ENCODE peak calls at places on chromosomes 5 and 9, in six cellular contexts. F, V, O, Q, T and B are unnamed samples.

GRCh38 chr5:83177803-83178202 is 100.5 kb downstream of the XRCC4 start:
- DNase-seq in Q (peak), F (no peak), O (no peak), V (no peak), T (no peak), B (no peak)

GRCh38 chr5:112125910-112126309 is 293.2 kb downstream of the EPB41L4A start:
- DNase-seq in V (no peak), T (no peak), Q (no peak), F (peak), O (no peak), B (no peak)

GRCh38 chr9:76655121-76655531 is 109.1 kb upstream of the PCA3 start:
- DNase-seq in Q (no peak), V (no peak), T (no peak), O (no peak), F (no peak), B (peak)

GRCh38 chr5:112226215-112226614 is 192.9 kb downstream of the EPB41L4A start:
- DNase-seq in O (no peak), T (no peak), F (no peak), V (no peak), Q (no peak), B (no peak)

GRCh38 chr5:74040811-74041491 is 415.0 kb downstream of the ARHGEF28 start:
- DNase-seq in Q (no peak), O (no peak), V (no peak), F (no peak), T (no peak), B (no peak)

GRCh38 chr9:76271755-76272154 is 122.5 kb downstream of the RFK start:
- DNase-seq in T (no peak), O (no peak), V (no peak), Q (no peak), F (peak), B (no peak)

GRCh38 chr5:93378073-93378472 is 202.9 kb downstream of the NR2F1-AS1 start:
- DNase-seq in F (peak), Q (no peak), T (no peak), O (no peak), V (no peak), B (peak)

GRCh38 chr9:38761334-38761733 is 41.4 kb upstream of the FAM240B start:
- DNase-seq in V (peak), T (no peak), O (no peak), Q (peak), F (no peak), B (no peak)

GRCh38 chr5:133613184-133613583 is 843 bp upstream of the FSTL4 start:
- DNase-seq in F (no peak), V (no peak), Q (no peak), O (no peak), T (no peak), B (no peak)

GRCh38 chr9:99557816-99558215 is 263.9 kb upstream of the NR4A3 start:
- DNase-seq in V (no peak), Q (no peak), T (no peak), O (no peak), F (no peak), B (no peak)

GRCh38 chr9:34204011-34204635 is 25.3 kb downstream of the UBAP1 start:
- DNase-seq in V (no peak), Q (no peak), T (no peak), F (no peak), O (no peak), B (no peak)

GRCh38 chr9:4904322-4905134 is 80.5 kb upstream of the JAK2 start:
- DNase-seq in Q (no peak), T (no peak), F (peak), O (no peak), V (no peak), B (no peak)

GRCh38 chr9:36576866-36577265 is 4.2 kb downstream of the MELK start:
- DNase-seq in Q (no peak), V (no peak), F (peak), T (no peak), O (no peak), B (no peak)

GRCh38 chr5:139619861-139620260 is 28.3 kb upstream of the CXXC5 start:
- DNase-seq in T (no peak), O (no peak), F (no peak), V (no peak), Q (no peak), B (no peak)

GRCh38 chr9:77177894-77178794 is 810 bp downstream of the VPS13A start:
- DNase-seq in F (peak), O (peak), T (peak), V (peak), Q (peak), B (peak)

GRCh38 chr5:40160435-40160834 is 519.3 kb upstream of the PTGER4 start:
- DNase-seq in T (no peak), F (peak), Q (no peak), V (no peak), O (no peak), B (no peak)

GRCh38 chr5:27140831-27141230 is 102.4 kb upstream of the CDH9 start:
- DNase-seq in F (no peak), O (no peak), Q (no peak), T (no peak), V (no peak), B (peak)

GRCh38 chr5:52841114-52841513 is 53.4 kb downstream of the ITGA1 start:
- DNase-seq in O (no peak), F (no peak), V (no peak), T (no peak), Q (no peak), B (no peak)

GRCh38 chr5:179759961-179760541 is 27.4 kb downstream of the MAML1 start:
- DNase-seq in O (no peak), T (no peak), Q (no peak), F (no peak), V (no peak), B (peak)

GRCh38 chr9:6960777-6961176 is 203.0 kb downstream of the KDM4C start:
- DNase-seq in Q (no peak), T (no peak), V (no peak), F (no peak), O (no peak), B (no peak)

GRCh38 chr9:76603448-76603895 is 144.5 kb downstream of the GCNT1 start:
- DNase-seq in T (no peak), V (no peak), Q (no peak), F (peak), O (no peak), B (peak)

GRCh38 chr5:93251347-93251746 is 329.7 kb downstream of the NR2F1-AS1 start:
- DNase-seq in V (no peak), Q (no peak), T (no peak), F (no peak), O (no peak), B (no peak)

GRCh38 chr9:89773170-89773569 is 168.4 kb downstream of the GADD45G start:
- DNase-seq in O (no peak), F (no peak), Q (no peak), T (no peak), V (no peak), B (no peak)

GRCh38 chr5:93915142-93915553 is 173.7 kb upstream of the POU5F2 start:
- DNase-seq in Q (peak), T (no peak), O (no peak), F (peak), V (no peak), B (peak)

GRCh38 chr5:76689321-76690026 is 26.5 kb upstream of the F2R start:
- DNase-seq in F (peak), Q (no peak), V (no peak), T (no peak), O (no peak), B (peak)

GRCh38 chr5:3596261-3596825 is 711 bp downstream of the IRX1 start:
- DNase-seq in F (no peak), Q (peak), O (no peak), T (peak), V (peak), B (no peak)

GRCh38 chr5:5544094-5544663 is 121.7 kb downstream of the ICE1 start:
- DNase-seq in Q (no peak), T (no peak), F (no peak), V (no peak), O (no peak), B (no peak)

GRCh38 chr5:89421035-89421434 is 538.1 kb upstream of the MEF2C start:
- DNase-seq in Q (peak), F (no peak), O (no peak), V (no peak), T (no peak), B (peak)

GRCh38 chr9:109122726-109123621 is 3.2 kb upstream of the TMEM245 start:
- DNase-seq in Q (no peak), V (no peak), T (no peak), O (no peak), F (no peak), B (no peak)
- H2BK15ac ChIP-seq in Q (no peak), V (no peak), T (peak), O (no peak), F (no peak), B (no peak)

DNA sequence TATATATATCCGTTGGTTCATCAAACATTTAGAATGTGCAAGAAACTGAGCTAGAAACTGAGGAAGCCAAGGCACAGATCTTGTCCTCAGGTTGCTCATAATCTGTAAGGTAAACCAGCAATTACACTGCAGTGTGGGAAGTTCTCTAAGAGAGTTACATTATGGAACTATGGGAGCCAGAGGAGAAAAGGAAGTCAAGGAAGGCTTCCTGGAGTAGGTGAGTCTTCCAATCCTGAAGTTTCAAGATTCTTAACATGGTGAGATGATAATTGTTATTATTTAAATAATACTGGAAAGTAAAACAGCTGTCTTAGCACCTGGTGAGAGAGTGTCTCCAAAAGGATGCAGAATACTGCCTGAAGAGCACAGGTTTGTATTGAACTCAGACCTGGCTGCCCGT is 44.2 kb downstream of the PDE6A start:
- DNase-seq in O (no peak), V (no peak), T (no peak), F (no peak), Q (no peak), B (no peak)
- H2BK15ac ChIP-seq in O (no peak), V (no peak), T (no peak), F (no peak), Q (no peak), B (no peak)

GRCh38 chr9:131013771-131014676 is 5.0 kb downstream of the LAMC3 start:
- DNase-seq in V (no peak), O (no peak), Q (no peak), F (no peak), T (no peak), B (no peak)

GRCh38 chr9:131012023-131012334 is 3.0 kb downstream of the LAMC3 start:
- DNase-seq in O (no peak), V (no peak), Q (peak), T (no peak), F (no peak), B (peak)

GRCh38 chr9:131012396-131012917 is 3.5 kb downstream of the LAMC3 start:
- DNase-seq in Q (peak), F (no peak), O (no peak), V (no peak), T (no peak), B (peak)

GRCh38 chr9:131011274-131012022 is 2.5 kb downstream of the LAMC3 start:
- DNase-seq in Q (peak), V (peak), F (no peak), T (no peak), O (no peak), B (no peak)

DNA sequence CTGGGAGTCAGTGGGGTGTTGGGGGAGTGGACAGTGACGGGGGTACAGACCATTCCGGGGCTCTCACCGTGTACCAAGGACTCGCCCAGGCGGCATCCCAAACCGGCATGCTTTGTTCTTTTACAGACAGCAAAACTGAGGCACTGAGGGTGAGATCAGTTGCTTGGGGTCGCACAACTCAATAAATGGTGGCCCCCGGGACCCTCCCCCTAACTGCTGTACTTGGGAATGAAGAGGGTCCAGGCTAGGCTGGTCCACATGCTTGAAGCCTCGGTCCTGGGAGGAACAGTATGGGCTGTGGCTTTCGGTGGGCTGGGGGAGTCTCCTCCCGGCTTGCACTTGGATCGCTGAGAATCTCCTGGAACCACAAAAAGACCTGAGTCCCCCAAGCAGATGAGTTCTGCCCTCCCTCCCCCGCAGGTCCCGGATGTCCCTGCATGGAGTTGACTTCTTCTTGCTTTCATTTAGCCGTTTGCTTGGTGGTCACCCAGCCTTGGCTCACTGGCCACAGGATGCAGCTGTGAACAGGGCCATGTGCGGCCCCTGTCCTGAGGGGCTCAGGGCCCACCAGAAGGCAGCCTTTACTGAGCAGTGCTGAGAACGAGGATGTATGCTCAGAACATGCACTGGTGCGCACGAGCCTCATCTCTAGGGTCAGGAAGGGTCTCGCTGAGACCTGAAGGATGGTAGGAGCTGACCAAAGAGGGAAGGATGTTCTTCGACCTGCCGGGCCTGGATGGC is 4.2 kb downstream of the LAMC3 start:
- DNase-seq in F (no peak), V (no peak), Q (no peak), T (no peak), O (no peak), B (no peak)
- H2BK15ac ChIP-seq in F (no peak), V (no peak), Q (no peak), T (no peak), O (no peak), B (no peak)

GRCh38 chr9:108217601-108218190 is 638.1 kb downstream of the ACTL7B start:
- DNase-seq in Q (no peak), F (no peak), V (no peak), T (no peak), O (no peak), B (no peak)
- H2BK15ac ChIP-seq in Q (no peak), F (no peak), V (no peak), T (no peak), O (no peak), B (no peak)

GRCh38 chr5:142078706-142079105 is 29.9 kb upstream of the NDFIP1 start:
- DNase-seq in Q (no peak), V (no peak), O (no peak), F (no peak), T (no peak), B (no peak)
- H2BK15ac ChIP-seq in Q (no peak), V (no peak), O (no peak), F (no peak), T (no peak), B (no peak)

DNA sequence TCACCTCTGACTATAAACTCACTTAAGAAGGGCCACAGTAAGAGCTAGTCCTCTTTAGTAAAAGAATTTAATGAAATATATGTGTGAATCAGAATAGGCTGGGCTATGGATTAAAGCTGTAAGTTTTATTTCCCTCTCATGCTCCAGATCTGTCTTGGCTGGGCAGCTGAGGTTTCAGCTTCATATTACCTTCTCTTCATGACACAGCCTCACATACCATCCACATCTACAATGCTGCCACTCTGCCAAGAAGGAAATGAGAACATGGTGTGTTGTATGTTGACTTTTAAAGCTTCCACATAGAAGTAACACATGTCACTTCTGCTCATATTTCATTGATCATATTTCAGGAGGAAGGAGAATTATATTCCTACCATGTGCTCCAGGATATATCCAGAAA is 776.0 kb upstream of the ACO1 start:
- DNase-seq in T (no peak), Q (no peak), V (no peak), O (no peak), F (no peak), B (no peak)
- H2BK15ac ChIP-seq in T (no peak), Q (no peak), V (no peak), O (no peak), F (no peak), B (no peak)

GRCh38 chr9:130379649-130379970 is 65.2 kb upstream of the ASS1 start:
- DNase-seq in F (no peak), T (no peak), O (no peak), Q (no peak), V (no peak), B (no peak)

GRCh38 chr9:130381660-130382059 is 63.1 kb upstream of the ASS1 start:
- DNase-seq in V (no peak), F (no peak), Q (no peak), O (no peak), T (no peak), B (no peak)

GRCh38 chr9:130377612-130378011 is 67.1 kb upstream of the ASS1 start:
- DNase-seq in V (no peak), F (no peak), Q (no peak), O (no peak), T (no peak), B (no peak)

GRCh38 chr9:130380920-130381469 is 63.8 kb upstream of the ASS1 start:
- DNase-seq in F (no peak), V (no peak), O (no peak), T (no peak), Q (no peak), B (no peak)

GRCh38 chr9:130378875-130379648 is 65.7 kb upstream of the ASS1 start:
- DNase-seq in V (no peak), F (no peak), O (no peak), T (no peak), Q (no peak), B (no peak)
- H2BK15ac ChIP-seq in V (no peak), F (no peak), O (no peak), T (no peak), Q (no peak), B (no peak)

GRCh38 chr9:98210435-98210834 is 18.0 kb upstream of the CORO2A start:
- DNase-seq in T (no peak), O (no peak), F (no peak), V (no peak), Q (no peak), B (no peak)

GRCh38 chr9:98211260-98211659 is 18.8 kb upstream of the CORO2A start:
- DNase-seq in T (no peak), V (no peak), O (no peak), Q (no peak), F (no peak), B (no peak)

GRCh38 chr9:98208635-98209034 is 16.2 kb upstream of the CORO2A start:
- DNase-seq in O (no peak), V (no peak), F (no peak), Q (no peak), T (no peak), B (no peak)

GRCh38 chr9:98207606-98208005 is 15.2 kb upstream of the CORO2A start:
- DNase-seq in F (peak), O (no peak), T (no peak), Q (peak), V (no peak), B (no peak)

DNA sequence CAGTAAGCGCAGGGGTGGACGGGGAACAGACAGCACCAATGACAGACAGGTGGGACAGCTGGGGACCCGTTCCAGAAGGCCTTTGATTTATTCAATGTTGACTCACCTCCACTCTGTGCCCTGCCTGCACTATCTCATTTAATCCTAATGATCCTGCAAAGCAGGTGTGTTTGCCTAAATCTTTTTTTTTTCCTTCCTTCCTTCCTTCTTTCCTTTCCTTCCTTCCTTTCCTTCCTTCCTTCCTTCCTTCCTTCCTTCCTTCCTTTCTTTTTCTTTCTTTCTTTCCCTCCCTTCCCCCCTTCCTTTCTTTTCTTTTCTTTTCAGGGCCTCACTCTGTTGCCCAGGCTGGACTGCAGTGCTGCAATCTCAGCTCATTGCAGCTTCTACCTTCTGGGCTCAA is 17.1 kb upstream of the CORO2A start:
- DNase-seq in O (no peak), Q (no peak), T (no peak), V (no peak), F (no peak), B (no peak)
- H2BK15ac ChIP-seq in O (no peak), Q (no peak), T (no peak), V (no peak), F (no peak), B (no peak)

GRCh38 chr9:79080536-79080935 is 491.2 kb upstream of the TLE4 start:
- DNase-seq in V (no peak), F (peak), O (no peak), Q (no peak), T (no peak), B (no peak)
- H2BK15ac ChIP-seq in V (no peak), F (no peak), O (no peak), Q (no peak), T (no peak), B (no peak)

DNA sequence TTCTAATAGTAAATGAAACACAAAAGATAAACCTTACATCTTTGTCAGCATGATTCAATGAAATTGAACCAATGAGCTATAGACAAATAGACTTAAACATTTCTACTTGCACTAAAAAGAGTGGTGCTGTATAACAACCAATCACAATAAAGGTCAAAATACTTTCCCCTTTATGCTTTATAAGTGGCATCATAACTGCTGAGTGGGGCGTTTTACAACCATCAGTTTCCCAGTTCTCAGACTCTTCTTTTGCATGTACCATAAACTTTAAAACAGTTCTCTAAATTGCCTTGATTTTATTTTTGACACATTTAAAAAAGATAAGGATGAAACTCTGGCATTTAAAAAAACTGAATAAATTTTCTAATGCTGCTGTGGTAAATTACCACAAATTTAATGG is 356.2 kb downstream of the NNT start:
- DNase-seq in F (no peak), T (no peak), Q (no peak), O (no peak), V (no peak), B (no peak)
- H2BK15ac ChIP-seq in F (no peak), T (no peak), Q (no peak), O (no peak), V (no peak), B (no peak)